ENCODE peak calls at places on chromosomes 1 and 21, in nine cellular contexts. A, L, T, J, G, U, H, K and R are unnamed samples.

GRCh38 chr21:41601573-41602371 is 93.8 kb upstream of the TMPRSS2 start:
- DNase-seq in A (no peak), L (no peak), T (no peak), J (no peak), G (no peak), U (no peak), H (no peak), K (no peak), R (peak; percentile 60)

GRCh38 chr1:66981679-66982078 is 56.9 kb downstream of the MIER1 start:
- DNase-seq in A (no peak), L (no peak), T (peak; percentile 16), J (peak; percentile 44), G (peak; percentile 69), U (no peak), H (peak; percentile 40), K (no peak), R (no peak)

GRCh38 chr1:68231627-68232303 is 558 bp downstream of the WLS start:
- DNase-seq in A (peak; percentile 18), L (peak; percentile 10), T (no peak), J (no peak), G (no peak), U (no peak), H (no peak), K (peak; percentile 85), R (peak; percentile 83)

GRCh38 chr21:44370027-44370735 is 16.8 kb downstream of the TRPM2 start:
- DNase-seq in A (no peak), L (peak; percentile 43), T (no peak), J (no peak), G (peak; percentile 46), U (peak; percentile 46), H (no peak), K (peak; percentile 74), R (peak; percentile 78)

GRCh38 chr1:53617382-53618217 is 121.4 kb downstream of the GLIS1 start:
- DNase-seq in A (no peak), L (no peak), T (no peak), J (no peak), G (no peak), U (no peak), H (no peak), K (peak; percentile 75), R (no peak)

GRCh38 chr1:20732071-20732587 is 374 bp downstream of the SH2D5 start:
- DNase-seq in A (peak; percentile 36), L (peak; percentile 92), T (peak; percentile 64), J (peak; percentile 34), G (peak; percentile 71), U (peak; percentile 83), H (peak; percentile 41), K (peak; percentile 82), R (peak; percentile 85)

GRCh38 chr1:221747840-221748239 is 6.0 kb upstream of the DUSP10 start:
- DNase-seq in A (no peak), L (no peak), T (no peak), J (no peak), G (no peak), U (no peak), H (no peak), K (no peak), R (no peak)

GRCh38 chr1:107664882-107665871 is 299.8 kb downstream of the VAV3 start:
- DNase-seq in A (no peak), L (no peak), T (no peak), J (no peak), G (no peak), U (no peak), H (no peak), K (no peak), R (peak; percentile 41)

GRCh38 chr1:114718661-114719423 is 2.3 kb upstream of the NRAS start:
- DNase-seq in A (no peak), L (no peak), T (no peak), J (no peak), G (no peak), U (no peak), H (no peak), K (no peak), R (peak; percentile 16)